ENCODE peak calls at places on chromosomes 6 and 20, in ten cellular contexts. P is pancreas, N is gastrocnemius medialis, H is heart left ventricle, G is lung, R is Panc1, E is lower lobe of right lung, X is heart right ventricle, U is right lobe of liver, W is PC-3. M is an unnamed sample. For H3K4me1, the result is how much of the 10 kb centered on the place peaks cover.

GRCh38 chr6:14738933-14739332 is 506.9 kb upstream of the JARID2 start:
- ATAC-seq in R (no peak), H (peak), P (no peak), G (no peak), U (peak), N (no peak), E (no peak), X (peak), W (no peak), M (no peak)

GRCh38 chr6:162124710-162125435 is 602.7 kb downstream of the PRKN start:
- ATAC-seq in X (no peak), W (no peak), G (no peak), H (no peak), N (no peak), P (no peak), R (no peak), U (no peak), E (no peak), M (no peak)

GRCh38 chr20:62117658-62118057 is 4.6 kb upstream of the LSM14B start:
- ATAC-seq in W (no peak), E (no peak), G (no peak), R (no peak), H (peak), P (no peak), U (no peak), N (no peak), X (peak), M (no peak)

GRCh38 chr6:73079978-73080377 is 145.3 kb downstream of the KHDC1L start:
- ATAC-seq in N (no peak), G (no peak), H (no peak), R (peak), E (no peak), X (no peak), U (no peak), W (peak), P (no peak), M (no peak)

GRCh38 chr20:63854069-63854765 is 7.1 kb upstream of the ABHD16B start:
- ATAC-seq in E (peak), X (peak), W (peak), U (peak), R (peak), P (peak), N (peak), G (peak), H (peak), M (peak)

GRCh38 chr6:150711584-150712501 is 112.2 kb downstream of the PLEKHG1 start:
- ATAC-seq in R (no peak), G (no peak), W (no peak), X (peak), E (no peak), N (no peak), P (peak), U (peak), H (peak), M (no peak)

GRCh38 chr20:43983904-43984361 is 69.3 kb downstream of the TOX2 start:
- ATAC-seq in W (peak), H (no peak), E (no peak), X (no peak), U (no peak), R (no peak), N (no peak), P (no peak), G (no peak), M (no peak)

GRCh38 chr6:5011346-5011745 is 7.5 kb upstream of the RPP40 start:
- ATAC-seq in G (no peak), P (no peak), H (no peak), W (no peak), R (no peak), E (no peak), U (no peak), X (no peak), N (no peak), M (no peak)

GRCh38 chr20:8523684-8524083 is 391.6 kb downstream of the PLCB1 start:
- ATAC-seq in W (peak), U (no peak), H (no peak), E (no peak), G (no peak), R (no peak), P (no peak), X (no peak), N (no peak), M (no peak)

GRCh38 chr20:13784271-13784892 is 337 bp downstream of the ESF1 start:
- ATAC-seq in R (peak), H (no peak), E (peak), N (no peak), P (peak), G (no peak), U (no peak), W (no peak), X (peak), M (peak)

GRCh38 chr6:99588618-99589289 is 17.9 kb upstream of the PRDM13 start:
- ATAC-seq in E (peak), X (peak), N (peak), R (peak), P (peak), H (peak), W (peak), G (peak), U (peak), M (peak)

GRCh38 chr6:11207199-11207968 is 25.1 kb downstream of the NEDD9 start:
- ATAC-seq in R (peak), N (peak), G (peak), H (peak), P (peak), W (peak), U (peak), X (peak), E (peak), M (peak)

GRCh38 chr20:11389188-11389587 is 528.5 kb upstream of the BTBD3 start:
- ATAC-seq in R (no peak), P (no peak), E (no peak), H (no peak), N (no peak), U (no peak), W (peak), G (no peak), X (no peak), M (no peak)

GRCh38 chr6:77774457-77774856 is 121.6 kb downstream of the MEI4 start:
- ATAC-seq in E (no peak), U (no peak), X (no peak), N (no peak), R (no peak), H (no peak), W (no peak), P (no peak), G (no peak), M (no peak)

GRCh38 chr6:99349620-99350141 is at the start of gene FAXC:
- ATAC-seq in U (peak), E (peak), X (no peak), P (peak), R (peak), W (peak), G (peak), N (peak), H (no peak), M (peak)

GRCh38 chr6:71642120-71642519 is 244.2 kb upstream of the RIMS1 start:
- ATAC-seq in E (no peak), W (no peak), N (no peak), X (no peak), H (no peak), U (no peak), G (no peak), P (no peak), R (no peak), M (no peak)

GRCh38 chr6:47260021-47260420 is 49.7 kb downstream of the TNFRSF21 start:
- ATAC-seq in P (no peak), E (no peak), W (no peak), N (no peak), U (no peak), X (no peak), G (no peak), H (no peak), R (no peak), M (no peak)

GRCh38 chr6:37514377-37514776 is 14.7 kb upstream of the CCDC167 start:
- ATAC-seq in E (no peak), R (peak), X (no peak), P (no peak), H (no peak), G (no peak), W (peak), U (no peak), N (no peak), M (no peak)

GRCh38 chr6:110415297-110415916 is at the start of gene DDO:
- ATAC-seq in W (peak), H (peak), G (peak), X (peak), N (peak), P (peak), U (peak), E (peak), R (peak), M (peak)

GRCh38 chr6:85405175-85405852 is 44.6 kb upstream of the NT5E start:
- ATAC-seq in X (no peak), G (peak), U (peak), H (no peak), R (peak), P (peak), E (peak), W (peak), N (no peak), M (no peak)

GRCh38 chr20:62409935-62410741 is 3.1 kb upstream of the CABLES2 start:
- ATAC-seq in N (no peak), E (peak), X (peak), U (no peak), G (no peak), H (peak), P (peak), R (peak), W (peak), M (no peak)

GRCh38 chr6:81075974-81076373 is 676.5 kb downstream of the TENT5A start:
- ATAC-seq in G (no peak), P (no peak), U (peak), R (no peak), X (no peak), W (no peak), H (no peak), E (no peak), N (no peak), M (no peak)

GRCh38 chr6:151240036-151240685 is 394 bp downstream of the AKAP12 start:
- ATAC-seq in G (peak), W (peak), H (peak), E (peak), P (peak), N (peak), X (peak), U (peak), R (peak), M (peak)

GRCh38 chr20:20869161-20869560 is 156.7 kb upstream of the RALGAPA2 start:
- ATAC-seq in N (no peak), U (no peak), R (no peak), P (no peak), H (no peak), E (no peak), X (no peak), G (no peak), W (no peak), M (no peak)

GRCh38 chr6:105781248-105781647 is 304.9 kb upstream of the PRDM1 start:
- ATAC-seq in U (no peak), R (no peak), G (no peak), X (no peak), P (no peak), H (no peak), E (no peak), W (no peak), N (no peak), M (no peak)

GRCh38 chr20:5000263-5001173 is 792 bp downstream of the SLC23A2 start:
- ATAC-seq in P (peak), X (peak), U (peak), H (peak), N (peak), E (peak), R (peak), W (peak), G (no peak), M (peak)

GRCh38 chr6:112008482-112008881 is 45.4 kb upstream of the CCN6 start:
- ATAC-seq in N (no peak), R (no peak), E (peak), X (no peak), G (no peak), W (no peak), P (no peak), U (no peak), H (no peak), M (no peak)

GRCh38 chr6:139990865-139991264 is 616.4 kb upstream of the CITED2 start:
- ATAC-seq in N (peak), R (no peak), W (no peak), U (peak), H (peak), E (peak), G (no peak), X (peak), P (peak), M (peak)

GRCh38 chr6:159461998-159462397 is 231.0 kb downstream of the SOD2 start:
- ATAC-seq in N (no peak), H (no peak), X (no peak), U (no peak), P (no peak), E (no peak), R (no peak), W (no peak), G (no peak), M (no peak)

GRCh38 chr6:33597551-33598322 is 17.7 kb upstream of the BAK1 start:
- ATAC-seq in R (no peak), E (peak), N (no peak), G (no peak), W (no peak), X (peak), H (peak), U (no peak), P (no peak), M (no peak)

GRCh38 chr6:76174722-76175121 is 102.3 kb upstream of the IMPG1 start:
- ATAC-seq in G (no peak), R (no peak), N (no peak), E (no peak), X (no peak), P (no peak), W (no peak), U (no peak), H (no peak), M (no peak)

GRCh38 chr6:42627674-42628073 is 63.8 kb downstream of the UBR2 start:
- ATAC-seq in G (no peak), N (no peak), U (no peak), W (no peak), H (no peak), R (no peak), E (no peak), X (no peak), P (no peak), M (no peak)

GRCh38 chr6:159999240-159999671 is 30.4 kb downstream of the IGF2R start:
- ATAC-seq in N (no peak), W (no peak), E (no peak), R (no peak), H (no peak), U (no peak), P (no peak), G (no peak), X (no peak), M (no peak)

DNA sequence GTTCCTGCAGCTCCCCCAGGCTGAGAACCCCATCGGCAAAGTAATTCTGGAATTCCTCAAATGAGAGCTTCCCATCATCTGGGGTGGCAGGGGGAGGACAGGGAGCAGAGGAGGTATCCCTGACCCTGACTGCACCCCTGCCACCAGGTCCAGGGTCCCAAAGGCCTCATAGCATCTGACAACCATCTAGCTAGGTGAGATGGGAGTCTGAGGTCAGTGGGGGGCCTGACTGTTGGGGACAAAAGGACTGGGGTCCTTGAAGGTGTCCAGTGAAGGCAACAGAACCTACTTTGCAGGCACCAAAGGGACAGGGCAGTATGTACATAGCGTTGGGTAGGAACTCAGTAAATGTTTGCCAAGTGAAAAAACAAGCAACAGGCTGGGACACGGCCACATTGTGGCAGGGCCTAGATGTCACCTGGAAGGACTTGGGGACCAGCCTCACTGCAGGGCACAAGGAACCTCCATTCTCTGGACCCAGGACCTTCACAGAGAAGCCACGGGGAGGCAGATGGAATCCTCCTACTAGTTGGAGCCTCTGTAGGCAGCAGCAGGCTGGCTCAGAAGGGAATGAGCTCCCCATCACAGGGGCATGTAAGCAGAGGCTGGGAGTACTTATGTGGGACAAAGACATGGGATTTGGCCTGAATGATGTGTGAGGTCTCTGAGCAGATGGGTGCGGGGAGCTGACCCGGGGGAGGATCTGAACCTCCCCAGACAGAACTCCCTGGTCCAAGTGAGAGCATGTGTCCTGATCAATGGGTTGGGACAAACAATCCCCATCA is 3.3 kb downstream of the NECAB3 start:
- ATAC-seq in R (no peak), W (no peak), H (no peak), N (no peak), P (no peak), X (no peak), U (no peak), G (no peak), E (no peak), M (no peak)
- H3K4me1 ChIP-seq in R (under half), W (under half), H (under half), N (under half), P (under half), X (under half), U (under half), G (under half), E (half or more), M (under half)

GRCh38 chr6:32114853-32115252 is 5.7 kb upstream of the TNXB start:
- ATAC-seq in N (no peak), X (no peak), H (no peak), U (no peak), P (no peak), E (no peak), W (peak), G (no peak), R (no peak), M (no peak)

GRCh38 chr6:32115623-32116022 is 6.5 kb upstream of the TNXB start:
- ATAC-seq in E (no peak), N (no peak), X (no peak), P (no peak), W (no peak), R (no peak), G (no peak), H (no peak), U (no peak), M (no peak)

GRCh38 chr6:32118782-32119628 is 9.0 kb downstream of the ATF6B start:
- ATAC-seq in H (peak), U (peak), X (peak), P (peak), G (peak), E (peak), W (peak), R (peak), N (peak), M (peak)

GRCh38 chr6:32117461-32117860 is 8.3 kb upstream of the TNXB start:
- ATAC-seq in E (no peak), U (no peak), N (no peak), X (no peak), P (no peak), W (no peak), H (no peak), R (no peak), G (no peak), M (no peak)

DNA sequence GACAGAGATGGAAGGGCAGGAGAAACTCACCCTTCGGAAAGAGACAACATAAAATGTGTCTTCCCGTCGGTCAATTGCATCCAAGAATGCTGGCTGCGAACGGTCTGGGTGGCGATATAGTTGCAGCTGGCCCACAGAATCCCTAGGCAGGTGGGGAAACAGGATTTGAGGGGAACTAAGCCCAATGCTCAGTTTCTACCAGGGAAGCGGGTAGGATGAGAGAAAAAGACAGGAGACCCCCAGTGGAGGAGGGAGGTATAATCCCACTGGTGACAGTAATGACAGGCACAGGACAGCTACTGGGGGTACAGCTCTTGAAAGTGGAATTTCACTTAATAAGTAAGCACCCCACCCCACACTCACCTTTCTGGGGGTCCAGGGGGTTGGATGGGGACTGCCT is 7.5 kb upstream of the TNXB start:
- ATAC-seq in G (no peak), N (no peak), R (no peak), P (no peak), E (no peak), W (no peak), U (no peak), X (no peak), H (no peak), M (no peak)
- TF ChIP-seq CTCF in G (peak), N (no peak), R (peak), P (no peak), E (peak), W (peak), U (no peak), X (peak), H (peak), M (peak)

GRCh38 chr20:47790032-47790965 is 5.0 kb upstream of the SULF2 start:
- ATAC-seq in H (no peak), X (no peak), U (no peak), N (no peak), G (no peak), R (no peak), E (no peak), P (no peak), W (no peak), M (no peak)
- H3K4me1 ChIP-seq in H (under half), X (under half), U (under half), N (under half), G (under half), R (under half), E (under half), P (under half), W (half or more), M (under half)

GRCh38 chr6:157119502-157120027 is 203.8 kb downstream of the TMEM242 start:
- ATAC-seq in N (no peak), U (peak), E (no peak), R (no peak), H (no peak), P (no peak), X (no peak), G (no peak), W (no peak), M (no peak)
- TF ChIP-seq CTCF in N (no peak), U (no peak), E (no peak), R (no peak), H (no peak), P (no peak), X (no peak), G (no peak), W (no peak), M (no peak)

GRCh38 chr20:51758978-51759544 is 9.1 kb downstream of the ATP9A start:
- ATAC-seq in H (peak), U (peak), R (no peak), P (peak), W (no peak), G (no peak), E (no peak), X (peak), N (no peak), M (peak)

GRCh38 chr20:51756653-51757052 is 11.5 kb downstream of the ATP9A start:
- ATAC-seq in R (no peak), P (no peak), G (no peak), X (no peak), E (no peak), H (peak), W (no peak), U (no peak), N (no peak), M (no peak)

GRCh38 chr20:51757226-51757625 is 11.0 kb downstream of the ATP9A start:
- ATAC-seq in H (no peak), U (no peak), R (no peak), G (no peak), W (no peak), E (no peak), N (no peak), P (no peak), X (no peak), M (no peak)

GRCh38 chr20:51760905-51761544 is 7.2 kb downstream of the ATP9A start:
- ATAC-seq in U (no peak), W (peak), N (no peak), P (peak), E (no peak), X (no peak), G (no peak), H (peak), R (no peak), M (peak)

GRCh38 chr20:51759769-51760510 is 8.2 kb downstream of the ATP9A start:
- ATAC-seq in X (no peak), P (no peak), N (no peak), W (no peak), G (no peak), E (no peak), R (no peak), H (no peak), U (no peak), M (no peak)
- H3K4me1 ChIP-seq in X (under half), P (under half), N (under half), W (under half), G (under half), E (under half), R (under half), H (under half), U (under half), M (under half)

GRCh38 chr6:24933868-24934401 is 1.8 kb downstream of the RIPOR2 start:
- ATAC-seq in X (no peak), N (no peak), E (peak), U (peak), P (peak), W (no peak), R (no peak), H (no peak), G (no peak), M (no peak)
- TF ChIP-seq CTCF in X (peak), N (peak), E (peak), U (peak), P (peak), W (peak), R (peak), H (no peak), G (peak), M (peak)

GRCh38 chr20:41538810-41539596 is 79.2 kb downstream of the CHD6 start:
- ATAC-seq in R (no peak), E (no peak), N (no peak), P (no peak), U (peak), W (no peak), X (no peak), G (no peak), H (no peak), M (no peak)
- H3K4me1 ChIP-seq in R (under half), E (under half), N (under half), P (under half), U (under half), W (under half), X (under half), G (under half), H (under half), M (under half)